ENCODE peak calls at places on chromosomes 12 and 14, in ten cellular contexts. S is transverse colon, H is ovary, B is esophagus squamous epithelium, A is K562, K is testis, Y is tibial nerve, E is IMR-90, C is HCT116, N is sigmoid colon. O is an unnamed sample. For H3K27me3, the result is how much of the 10 kb centered on the place peaks cover.

GRCh38 chr14:68103841-68104240 is 284.3 kb downstream of the RAD51B start:
- DNase-seq in A (no peak), K (no peak), H (no peak), S (no peak), Y (no peak), B (no peak), C (no peak), E (no peak), N (peak), O (no peak)

GRCh38 chr14:22557846-22558220 is 31.2 kb downstream of the DAD1 start:
- DNase-seq in H (no peak), A (no peak), K (no peak), C (no peak), Y (no peak), S (no peak), B (no peak), N (no peak), E (no peak), O (no peak)

GRCh38 chr12:27460471-27460978 is 14.0 kb downstream of the SMCO2 start:
- DNase-seq in N (no peak), A (no peak), Y (no peak), S (peak), C (no peak), K (no peak), E (peak), H (no peak), B (no peak), O (no peak)

GRCh38 chr14:45091696-45092095 is 7.8 kb downstream of the PRPF39 start:
- DNase-seq in E (peak), S (no peak), B (no peak), K (no peak), H (no peak), C (no peak), Y (no peak), A (no peak), N (no peak), O (no peak)

GRCh38 chr12:607541-608001 is 55.7 kb downstream of the NINJ2 start:
- DNase-seq in C (no peak), Y (no peak), E (no peak), S (no peak), H (no peak), K (no peak), N (no peak), B (no peak), A (no peak), O (peak)

GRCh38 chr12:29769162-29769820 is 14.5 kb downstream of the TMTC1 start:
- DNase-seq in N (no peak), A (no peak), E (peak), S (no peak), H (no peak), C (no peak), B (no peak), K (no peak), Y (no peak), O (no peak)

GRCh38 chr12:127594351-127594970 is 672.5 kb upstream of the TMEM132C start:
- DNase-seq in E (no peak), B (no peak), N (no peak), K (no peak), Y (no peak), C (no peak), A (no peak), S (no peak), H (no peak), O (no peak)

GRCh38 chr12:82996168-82996812 is 309.6 kb downstream of the TMTC2 start:
- DNase-seq in H (no peak), C (no peak), S (no peak), B (no peak), A (no peak), E (no peak), N (no peak), Y (no peak), K (no peak), O (no peak)

GRCh38 chr14:24095196-24096068 is 1.3 kb downstream of the PCK2 start:
- DNase-seq in K (peak), E (peak), C (no peak), A (peak), H (no peak), S (peak), N (no peak), Y (peak), B (no peak), O (peak)

GRCh38 chr12:12723147-12723680 is 6.0 kb downstream of the CDKN1B start:
- DNase-seq in N (no peak), B (no peak), K (no peak), A (no peak), E (peak), Y (no peak), C (no peak), H (no peak), S (no peak), O (no peak)

GRCh38 chr12:47991106-47991550 is 13.1 kb downstream of the COL2A1 start:
- DNase-seq in A (no peak), B (no peak), H (no peak), E (no peak), K (no peak), N (peak), S (no peak), C (no peak), Y (no peak), O (no peak)

DNA sequence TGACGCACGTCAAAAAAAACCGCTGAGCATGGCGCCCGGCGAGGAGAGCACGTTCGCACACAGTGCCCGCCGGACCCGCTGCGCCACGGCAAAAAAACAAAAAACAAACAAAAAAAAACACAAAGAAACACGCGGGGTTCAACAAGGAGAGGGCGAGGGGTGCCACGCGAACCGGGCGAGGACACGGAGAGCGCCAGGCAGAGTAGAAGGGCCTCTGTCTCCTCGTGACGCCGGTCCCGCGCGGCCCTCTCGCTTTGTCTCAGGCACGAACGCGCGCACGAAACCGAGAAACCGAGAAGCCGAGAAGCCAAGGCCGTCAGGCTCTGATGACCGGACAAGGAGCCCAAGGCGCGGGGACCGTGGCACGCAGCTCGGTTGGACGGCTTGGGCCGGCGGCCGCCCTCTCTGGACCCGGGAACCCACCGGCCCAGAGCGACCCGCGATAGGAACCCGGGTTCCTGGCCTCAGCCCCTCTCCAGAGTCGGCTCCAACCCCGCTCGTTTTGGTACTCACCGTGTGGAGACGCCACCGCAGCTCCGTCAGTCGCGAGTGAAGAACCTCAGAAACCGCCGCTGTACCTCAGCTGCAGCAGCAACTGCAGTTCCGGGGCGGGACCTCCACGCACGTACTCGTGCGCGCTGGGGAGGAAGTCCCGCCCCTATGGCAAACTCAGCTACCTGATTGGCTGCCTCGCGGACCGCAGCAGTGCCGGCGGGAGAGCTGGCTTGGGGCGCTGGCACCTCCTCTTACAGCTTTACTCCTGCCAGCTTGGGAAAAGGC is at the start of the genes DDX24 and IFI27L1:
- DNase-seq in A (peak), E (peak), B (peak), Y (peak), H (peak), K (peak), S (peak), N (peak), C (peak), O (peak)
- TF ChIP-seq POLR2A in A (peak), E (peak), B (peak), Y (peak), H (peak), K (peak), S (peak), N (peak), C (peak), O (peak)

GRCh38 chr14:60245316-60246177 is 3.5 kb upstream of the PPM1A start:
- DNase-seq in S (no peak), E (no peak), K (no peak), N (no peak), C (no peak), B (no peak), A (peak), Y (no peak), H (no peak), O (no peak)

GRCh38 chr14:60238955-60239354 is 10.1 kb upstream of the PPM1A start:
- DNase-seq in Y (no peak), A (no peak), H (no peak), C (no peak), B (no peak), E (no peak), S (no peak), K (no peak), N (no peak), O (no peak)

GRCh38 chr14:60241091-60241490 is 7.9 kb upstream of the PPM1A start:
- DNase-seq in S (no peak), N (no peak), E (no peak), A (no peak), B (no peak), Y (no peak), K (no peak), C (no peak), H (no peak), O (no peak)

GRCh38 chr14:60240139-60240856 is 8.7 kb upstream of the PPM1A start:
- DNase-seq in K (no peak), A (no peak), N (no peak), Y (no peak), H (no peak), C (no peak), E (no peak), S (no peak), B (no peak), O (no peak)

DNA sequence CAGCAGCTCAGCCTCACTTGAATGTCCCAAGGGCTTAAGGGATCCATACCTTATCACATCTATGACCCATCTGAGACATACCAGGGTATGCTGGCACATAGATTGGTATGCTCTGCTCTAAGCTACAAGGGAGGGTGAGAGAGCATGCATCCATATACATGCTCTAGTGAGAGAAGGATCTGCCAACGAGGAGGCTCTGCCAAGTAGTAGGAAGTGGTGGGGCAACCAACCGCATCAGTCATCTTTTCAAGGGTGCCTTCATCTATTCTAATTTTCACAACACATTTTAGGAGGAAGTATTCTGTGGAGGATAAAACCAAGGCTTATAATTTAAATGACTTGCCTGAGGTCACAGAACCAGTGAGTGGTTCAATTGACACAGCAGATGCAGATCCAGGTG is 6.6 kb upstream of the PPM1A start:
- DNase-seq in E (no peak), S (no peak), H (no peak), N (no peak), A (no peak), K (no peak), B (no peak), C (no peak), Y (no peak), O (no peak)
- H3K27me3 ChIP-seq in E (under half), S (under half), H (under half), N (under half), A (under half), K (under half), B (under half), C (under half), Y (under half), O (under half)

GRCh38 chr14:60648934-60649814 is at the start of gene SIX1:
- DNase-seq in Y (peak), C (peak), A (peak), E (peak), S (peak), K (peak), B (no peak), N (no peak), H (peak), O (peak)
- TF ChIP-seq POLR2A in Y (no peak), C (peak), A (no peak), E (peak), S (no peak), K (no peak), B (no peak), N (no peak), H (no peak), O (no peak)

DNA sequence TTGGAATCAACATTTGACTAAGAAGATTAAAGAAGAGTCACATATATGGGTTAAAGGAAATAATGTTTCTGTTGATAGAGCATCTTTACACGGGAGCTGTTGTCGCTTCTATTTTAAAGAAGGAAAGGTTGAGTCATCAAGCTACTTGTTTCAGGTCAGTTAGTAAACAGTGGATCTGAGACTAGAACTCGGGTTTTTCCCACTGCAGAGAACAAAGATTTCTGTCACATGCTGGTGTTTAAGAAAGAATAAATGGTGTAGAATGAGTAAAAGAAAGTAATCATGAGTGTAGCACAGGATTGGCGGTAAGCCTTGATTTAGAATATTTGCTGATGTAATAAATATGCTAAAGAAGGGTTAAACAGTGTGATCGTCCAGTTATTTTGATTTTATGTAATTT is 455.5 kb downstream of the AEBP2 start:
- DNase-seq in K (no peak), C (no peak), Y (no peak), H (no peak), N (no peak), B (no peak), E (peak), S (no peak), A (no peak), O (no peak)
- H3K27me3 ChIP-seq in K (under half), C (under half), Y (under half), H (under half), N (under half), B (under half), E (under half), S (under half), A (under half), O (under half)

DNA sequence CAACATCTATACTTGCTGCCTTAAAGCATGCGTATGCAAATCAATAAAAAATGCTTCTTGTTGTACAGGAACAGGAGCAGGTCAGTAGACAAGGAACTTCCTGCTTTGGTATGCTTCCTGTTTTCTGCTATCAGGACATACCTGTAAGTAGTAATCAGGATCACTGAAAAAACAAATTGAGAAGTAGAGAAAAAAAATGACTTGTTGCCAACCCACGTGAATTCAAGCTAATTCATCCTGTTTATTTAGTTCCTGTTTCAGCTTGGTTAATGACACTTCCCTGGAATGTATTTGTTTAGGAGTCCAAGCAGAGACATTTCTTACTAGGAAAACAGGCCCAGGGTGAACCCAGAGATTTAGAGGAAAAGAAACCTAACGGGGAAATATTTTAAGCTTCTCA is 124.3 kb downstream of the PAWR start:
- DNase-seq in N (no peak), K (no peak), B (no peak), E (peak), Y (no peak), H (no peak), C (no peak), S (no peak), A (no peak), O (no peak)
- TF ChIP-seq POLR2A in N (no peak), K (no peak), B (no peak), E (no peak), Y (no peak), H (no peak), C (no peak), S (no peak), A (no peak), O (no peak)

DNA sequence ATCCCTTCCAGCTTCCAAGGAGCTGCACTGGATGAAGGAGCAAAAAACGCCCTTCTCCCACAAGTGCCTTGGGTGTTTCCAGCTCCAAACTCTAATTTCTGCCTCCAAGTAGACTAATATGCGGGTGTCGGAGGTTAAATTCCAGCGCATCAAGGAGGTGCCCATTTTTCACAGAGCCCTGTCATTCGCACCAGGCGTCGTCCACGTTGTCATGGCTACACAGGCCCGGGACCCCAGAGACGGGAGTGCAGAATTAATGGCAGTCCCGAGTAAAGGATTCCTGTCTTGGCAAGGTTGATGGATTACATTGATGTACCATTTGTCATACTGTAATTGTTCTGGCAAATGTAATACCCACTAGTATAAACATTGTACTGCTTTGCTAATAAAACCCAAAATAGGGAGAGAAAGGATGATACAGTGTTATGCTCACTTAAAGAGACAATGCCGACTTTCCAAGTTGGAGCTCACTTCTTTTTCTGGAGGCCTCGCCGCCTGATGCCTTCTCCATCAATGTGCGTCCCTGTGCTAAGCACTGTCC is 222.9 kb upstream of the MYL2 start:
- DNase-seq in N (no peak), E (no peak), S (no peak), H (no peak), B (no peak), C (no peak), K (no peak), A (no peak), Y (no peak), O (no peak)
- H3K27me3 ChIP-seq in N (under half), E (under half), S (under half), H (under half), B (under half), C (under half), K (under half), A (under half), Y (under half), O (under half)

GRCh38 chr12:14962797-14963196 is 1.4 kb upstream of the ARHGDIB start:
- DNase-seq in Y (no peak), S (no peak), E (no peak), N (no peak), H (no peak), B (no peak), C (no peak), K (no peak), A (no peak), O (no peak)

GRCh38 chr12:14965221-14965620 is 3.8 kb upstream of the ARHGDIB start:
- DNase-seq in Y (no peak), A (no peak), E (no peak), H (no peak), N (no peak), K (no peak), S (no peak), B (no peak), C (no peak), O (no peak)

GRCh38 chr12:14964401-14964800 is 3.0 kb upstream of the ARHGDIB start:
- DNase-seq in K (no peak), B (no peak), E (no peak), A (no peak), N (no peak), S (no peak), H (no peak), Y (no peak), C (no peak), O (no peak)

GRCh38 chr12:14962180-14962579 is 779 bp upstream of the ARHGDIB start:
- DNase-seq in E (no peak), N (no peak), Y (no peak), S (no peak), K (no peak), A (no peak), C (no peak), B (no peak), H (no peak), O (no peak)

GRCh38 chr12:14963520-14963919 is 2.1 kb upstream of the ARHGDIB start:
- DNase-seq in C (no peak), B (no peak), A (no peak), H (no peak), N (no peak), Y (no peak), K (no peak), S (no peak), E (no peak), O (no peak)
- TF ChIP-seq POLR2A in C (no peak), B (no peak), A (no peak), H (no peak), N (no peak), Y (no peak), K (no peak), S (no peak), E (no peak), O (no peak)

DNA sequence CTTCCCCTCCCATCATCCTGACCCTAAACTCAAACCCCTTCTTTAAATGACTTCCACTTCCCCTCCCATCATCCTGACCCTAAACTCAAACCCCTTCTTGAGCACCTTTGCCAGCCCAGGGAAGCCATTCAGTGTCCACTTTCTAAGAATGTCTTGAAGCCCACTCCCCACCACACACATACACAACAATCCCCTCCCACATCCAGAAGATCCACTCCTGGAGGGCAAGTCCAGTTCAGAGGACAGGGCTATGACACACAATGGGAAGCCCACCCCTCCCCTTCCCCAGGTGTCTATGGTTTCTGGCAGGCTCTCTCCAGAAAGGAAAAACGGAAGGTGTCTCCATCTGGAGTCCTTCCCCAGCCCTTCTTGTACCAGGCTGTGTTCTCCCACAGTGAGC is 117.1 kb downstream of the KCNA5 start:
- DNase-seq in Y (no peak), C (no peak), K (no peak), B (no peak), S (no peak), E (no peak), A (no peak), N (no peak), H (no peak), O (no peak)
- H3K27me3 ChIP-seq in Y (under half), C (under half), K (under half), B (under half), S (under half), E (under half), A (under half), N (under half), H (under half), O (under half)

DNA sequence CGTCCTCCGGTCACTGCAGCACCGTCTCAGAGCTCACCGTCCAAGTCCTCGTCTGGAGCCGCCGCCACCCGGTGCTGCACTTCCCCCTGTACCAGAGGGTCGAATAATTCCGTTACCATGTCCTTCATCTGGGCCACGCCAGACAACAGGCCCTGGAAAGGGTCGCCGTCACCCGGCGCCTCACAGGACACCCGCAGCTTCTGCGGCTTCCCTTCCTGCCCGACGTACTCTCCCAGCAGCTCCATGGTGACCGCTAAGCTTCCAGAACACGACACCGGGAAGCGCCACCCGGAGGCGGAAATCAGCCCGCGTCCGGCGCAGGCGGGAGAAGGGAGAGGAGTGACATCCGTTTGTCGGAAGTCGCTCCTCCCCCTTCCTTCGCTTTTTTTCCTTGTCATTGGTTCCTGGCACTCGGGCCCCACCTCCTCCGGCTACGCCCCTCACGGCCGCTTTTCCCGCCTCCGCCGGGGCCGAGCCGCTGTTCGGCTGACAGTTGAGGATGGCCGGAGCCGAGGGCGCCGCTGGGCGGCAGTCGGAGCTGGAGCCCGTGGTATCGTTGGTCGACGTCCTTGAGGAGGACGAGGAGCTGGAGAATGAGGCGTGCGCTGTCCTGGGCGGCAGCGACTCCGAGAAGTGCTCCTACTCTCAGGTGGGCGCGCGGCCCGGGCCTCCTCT is at the start of the genes GON7 and UBR7:
- DNase-seq in B (peak), S (peak), K (peak), E (peak), A (peak), H (peak), C (peak), N (peak), Y (peak), O (peak)
- TF ChIP-seq POLR2A in B (peak), S (peak), K (peak), E (peak), A (peak), H (peak), C (peak), N (peak), Y (peak), O (peak)

O was measured in uterus.